ENCODE peak calls at places on chromosomes 11 and 22, in six cellular contexts. A is RWPE1; C is brain microvascular endothelial cell; R is CD8-positive, alpha-beta memory T cell; K is H9; X is fibroblast of lung. V is an unnamed sample.

GRCh38 chr11:1639102-1639620 is 9.6 kb downstream of the KRTAP5-5 start:
- DNase-seq in A (no peak), C (no peak), R (no peak), K (no peak), X (no peak), V (no peak)

GRCh38 chr11:58577441-58578135 is 1.3 kb upstream of the ZFP91 start:
- DNase-seq in A (peak; percentile 82), C (peak; percentile 95), R (peak; percentile 70), K (no peak), X (peak; percentile 74), V (peak; percentile 76)

GRCh38 chr11:94671553-94672366 is 96.4 kb upstream of the AMOTL1 start:
- DNase-seq in A (no peak), C (peak; percentile 6), R (no peak), K (no peak), X (no peak), V (no peak)

GRCh38 chr11:128040603-128041002 is 546.8 kb downstream of the ETS1 start:
- DNase-seq in A (no peak), C (no peak), R (no peak), K (no peak), X (peak; percentile 32), V (no peak)

GRCh38 chr11:33930317-33931021 is 38.6 kb upstream of the LMO2 start:
- DNase-seq in A (no peak), C (no peak), R (no peak), K (no peak), X (peak; percentile 72), V (no peak)

GRCh38 chr22:32079110-32080089 is 36.3 kb downstream of the SLC5A1 start:
- DNase-seq in A (peak; percentile 81), C (peak; percentile 67), R (no peak), K (peak; percentile 57), X (peak; percentile 16), V (no peak)

GRCh38 chr11:81359476-81359875 is 1374.2 kb downstream of the FAM181B start:
- DNase-seq in A (no peak), C (peak; percentile 7), R (no peak), K (no peak), X (no peak), V (no peak)

GRCh38 chr11:84021291-84021690 is 735.1 kb upstream of the CCDC90B start:
- DNase-seq in A (no peak), C (no peak), R (no peak), K (no peak), X (peak; percentile 10), V (no peak)

GRCh38 chr11:41413843-41414242 is 45.6 kb downstream of the LRRC4C start:
- DNase-seq in A (no peak), C (no peak), R (no peak), K (no peak), X (no peak), V (no peak)

GRCh38 chr11:124868322-124869274 is 3.4 kb downstream of the ROBO3 start:
- DNase-seq in A (no peak), C (no peak), R (no peak), K (no peak), X (no peak), V (no peak)

GRCh38 chr11:110179064-110179463 is 85.9 kb downstream of the ZC3H12C start:
- DNase-seq in A (no peak), C (no peak), R (no peak), K (no peak), X (no peak), V (no peak)

GRCh38 chr22:19648419-19648929 is 65.8 kb upstream of the SEPTIN5 start:
- DNase-seq in A (no peak), C (no peak), R (no peak), K (no peak), X (peak; percentile 11), V (no peak)

GRCh38 chr11:79691445-79691844 is 250.6 kb upstream of the TENM4 start:
- DNase-seq in A (no peak), C (no peak), R (no peak), K (no peak), X (no peak), V (no peak)
- H3K27ac ChIP-seq in A (no peak overlapping the region), C (no peak overlapping the region), R (no peak overlapping the region), K (no peak overlapping the region), X (no peak overlapping the region), V (no peak overlapping the region)

GRCh38 chr11:82405392-82405791 is 328.3 kb downstream of the FAM181B start:
- DNase-seq in A (no peak), C (no peak), R (no peak), K (no peak), X (no peak), V (no peak)

GRCh38 chr11:82403640-82404305 is 329.9 kb downstream of the FAM181B start:
- DNase-seq in A (no peak), C (no peak), R (no peak), K (no peak), X (no peak), V (no peak)

GRCh38 chr11:82406611-82407010 is 327.1 kb downstream of the FAM181B start:
- DNase-seq in A (no peak), C (no peak), R (no peak), K (no peak), X (no peak), V (no peak)
- H3K27ac ChIP-seq in A (no peak overlapping the region), C (no peak overlapping the region), R (no peak overlapping the region), K (no peak overlapping the region), X (no peak overlapping the region), V (no peak overlapping the region)

GRCh38 chr11:119366690-119367620 is 14.5 kb downstream of the USP2 start:
- DNase-seq in A (no peak), C (no peak), R (no peak), K (no peak), X (no peak), V (peak; percentile 58)
- H3K27ac ChIP-seq in A (peak overlapping the region; percentile 100), C (no peak overlapping the region), R (no peak overlapping the region), K (no peak overlapping the region), X (no peak overlapping the region), V (peak overlapping the region; percentile 94)

DNA sequence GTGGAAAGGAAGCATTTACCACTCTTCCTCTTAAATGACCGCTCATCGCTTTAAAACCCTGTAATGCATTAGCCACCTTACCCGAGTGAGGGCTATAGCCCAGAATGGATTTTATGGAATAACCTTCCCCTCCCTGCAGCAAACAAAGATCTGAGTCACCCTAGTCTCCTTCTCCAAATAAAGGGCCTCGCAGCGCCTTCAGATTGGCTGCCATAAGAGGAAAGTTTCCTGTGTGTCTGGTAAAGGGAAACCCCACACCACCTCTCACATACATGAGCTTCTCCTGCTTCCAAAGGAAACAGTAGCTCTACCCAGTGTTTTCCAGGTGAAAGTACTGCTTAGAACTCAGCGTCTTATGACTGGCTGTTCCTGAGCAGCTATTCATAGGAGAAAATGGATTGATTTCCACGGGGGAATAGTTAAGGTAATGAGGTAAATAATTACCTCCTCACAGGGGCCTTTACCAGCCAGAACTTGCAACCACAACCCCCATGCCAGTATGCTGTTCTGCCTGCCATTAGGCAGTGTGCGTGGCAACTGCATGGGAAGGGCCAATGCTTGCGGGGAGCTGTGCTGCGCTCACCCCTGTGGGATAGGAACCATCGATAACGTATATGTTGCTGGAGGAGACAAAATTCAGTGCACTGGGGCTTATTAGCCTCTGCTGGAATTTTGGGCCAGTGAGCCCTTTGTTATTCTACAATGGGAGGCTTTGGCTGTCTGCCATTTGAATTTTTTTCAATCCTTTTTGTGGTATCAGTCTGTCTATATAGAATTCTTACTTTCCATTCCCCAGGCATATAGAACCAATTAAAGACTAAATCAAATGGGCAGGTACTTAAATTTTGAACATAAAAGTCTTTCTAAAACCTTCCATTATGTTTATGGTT is 47.5 kb downstream of the PPP2R1B start:
- DNase-seq in A (peak; percentile 54), C (peak; percentile 66), R (no peak), K (no peak), X (peak; percentile 80), V (no peak)
- H3K27ac ChIP-seq in A (peak overlapping the region; percentile 47), C (peak overlapping the region; percentile 57), R (no peak overlapping the region), K (no peak overlapping the region), X (no peak overlapping the region), V (no peak overlapping the region)

DNA sequence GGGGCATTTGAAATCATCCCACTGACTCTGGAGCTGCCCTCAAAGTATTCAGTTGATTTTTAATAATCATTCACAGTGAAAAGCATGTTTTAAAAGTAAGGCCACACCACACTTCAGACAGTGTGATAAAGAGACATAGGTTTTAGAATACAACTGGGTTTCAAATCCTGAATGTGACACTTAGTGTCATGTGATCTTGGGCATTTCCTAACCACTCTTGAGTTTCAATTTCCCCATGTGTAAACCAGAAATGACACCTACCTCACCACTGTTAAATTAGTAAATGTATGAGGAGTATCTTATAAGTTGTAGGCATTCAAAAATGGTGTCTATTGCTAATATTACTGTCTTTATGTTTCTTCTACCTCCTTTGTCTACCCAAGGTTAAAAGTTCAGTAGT is 5.4 kb downstream of the TMEM123 start:
- DNase-seq in A (no peak), C (no peak), R (no peak), K (no peak), X (no peak), V (no peak)
- H3K27ac ChIP-seq in A (no peak overlapping the region), C (peak overlapping the region; percentile 3), R (no peak overlapping the region), K (no peak overlapping the region), X (no peak overlapping the region), V (no peak overlapping the region)

GRCh38 chr22:25002241-25002985 is 49.9 kb downstream of the KIAA1671 start:
- DNase-seq in A (no peak), C (no peak), R (no peak), K (no peak), X (no peak), V (no peak)
- H3K27ac ChIP-seq in A (peak overlapping the region; percentile 77), C (no peak overlapping the region), R (no peak overlapping the region), K (no peak overlapping the region), X (no peak overlapping the region), V (no peak overlapping the region)

V was measured in Karpas-422.